ENCODE peak calls at places on chromosomes 16 and 17, in four cellular contexts. T is GM12865, I is cardiac fibroblast, E is HepG2. W is an unnamed sample.
A peak's percentile ranks its signal among the peaks of the same experiment; 100 is the strongest.

GRCh38 chr16:2787406-2787805 is at the start of gene PRSS33:
- DNase-seq in T (no peak), I (no peak), E (no peak), W (no peak)

GRCh38 chr16:89137666-89138512 is 33.7 kb upstream of the CDH15 start:
- DNase-seq in T (no peak), I (no peak), E (no peak), W (no peak)

GRCh38 chr16:53518550-53519416 is 15.8 kb upstream of the AKTIP start:
- DNase-seq in T (peak; percentile 94), I (peak; percentile 86), E (no peak), W (peak; percentile 79)

GRCh38 chr16:88927661-88928060 is 49.3 kb downstream of the CBFA2T3 start:
- DNase-seq in T (no peak), I (no peak), E (no peak), W (no peak)

GRCh38 chr17:64128787-64129514 is 993 bp downstream of the ERN1 start:
- DNase-seq in T (peak; percentile 29), I (peak; percentile 53), E (no peak), W (no peak)

GRCh38 chr17:82608816-82609215 is 39.4 kb downstream of the WDR45B start:
- DNase-seq in T (no peak), I (no peak), E (no peak), W (no peak)

GRCh38 chr17:82443465-82444283 is 6.9 kb downstream of the CYBC1 start:
- DNase-seq in T (no peak), I (no peak), E (no peak), W (no peak)

GRCh38 chr16:68668266-68668665 is 23.2 kb downstream of the CDH3 start:
- DNase-seq in T (peak; percentile 77), I (no peak), E (no peak), W (no peak)

GRCh38 chr16:58085171-58085570 is 44.0 kb downstream of the CFAP20 start:
- DNase-seq in T (no peak), I (no peak), E (no peak), W (no peak)

GRCh38 chr17:7186241-7186640 is 7.1 kb upstream of the ASGR1 start:
- DNase-seq in T (no peak), I (no peak), E (peak; percentile 61), W (no peak)

GRCh38 chr17:11997972-11998233 is 628 bp upstream of the ZNF18 start:
- DNase-seq in T (no peak), I (no peak), E (no peak), W (no peak)

GRCh38 chr17:31598921-31599571 is 207.6 kb downstream of the RAB11FIP4 start:
- DNase-seq in T (no peak), I (no peak), E (peak; percentile 40), W (no peak)

GRCh38 chr17:81429353-81429774 is 34.1 kb downstream of the BAHCC1 start:
- DNase-seq in T (no peak), I (peak; percentile 89), E (no peak), W (no peak)

GRCh38 chr16:54957403-54957802 is 26.7 kb downstream of the IRX5 start:
- DNase-seq in T (peak; percentile 41), I (peak; percentile 18), E (peak; percentile 20), W (no peak)

GRCh38 chr17:50312311-50312710 is 33.6 kb upstream of the XYLT2 start:
- DNase-seq in T (no peak), I (peak; percentile 44), E (no peak), W (no peak)

GRCh38 chr17:76014925-76015261 is 12.2 kb downstream of the EVPL start:
- DNase-seq in T (no peak), I (no peak), E (no peak), W (no peak)

GRCh38 chr16:68179196-68179795 is 56.6 kb downstream of the ESRP2 start:
- DNase-seq in T (no peak), I (peak; percentile 30), E (no peak), W (no peak)

GRCh38 chr17:68711858-68712257 is 110.7 kb upstream of the FAM20A start:
- DNase-seq in T (no peak), I (peak; percentile 89), E (no peak), W (no peak)

GRCh38 chr17:78284146-78284545 is 52.7 kb downstream of the TMEM235 start:
- DNase-seq in T (no peak), I (peak; percentile 78), E (no peak), W (no peak)

GRCh38 chr17:31832748-31833147 is 26.3 kb downstream of the COPRS start:
- DNase-seq in T (no peak), I (no peak), E (no peak), W (no peak)

GRCh38 chr16:82761858-82762257 is 135.1 kb downstream of the CDH13 start:
- DNase-seq in T (no peak), I (peak; percentile 43), E (no peak), W (no peak)

GRCh38 chr16:86952769-86953168 is 364.4 kb downstream of the C16orf95 start:
- DNase-seq in T (no peak), I (no peak), E (no peak), W (no peak)

GRCh38 chr16:593406-593805 is 3.5 kb downstream of the RAB40C start:
- DNase-seq in T (no peak), I (no peak), E (no peak), W (no peak)

GRCh38 chr16:52741386-52741785 is 194.4 kb upstream of the TOX3 start:
- DNase-seq in T (no peak), I (no peak), E (no peak), W (no peak)

GRCh38 chr16:4511441-4512082 is 27.0 kb downstream of the CDIP1 start:
- DNase-seq in T (peak; percentile 28), I (peak; percentile 57), E (peak; percentile 60), W (no peak)
- TF ChIP-seq CTCF in T (peak; percentile 23), I (peak; percentile 47), E (peak; percentile 76), W (peak; percentile 8)

DNA sequence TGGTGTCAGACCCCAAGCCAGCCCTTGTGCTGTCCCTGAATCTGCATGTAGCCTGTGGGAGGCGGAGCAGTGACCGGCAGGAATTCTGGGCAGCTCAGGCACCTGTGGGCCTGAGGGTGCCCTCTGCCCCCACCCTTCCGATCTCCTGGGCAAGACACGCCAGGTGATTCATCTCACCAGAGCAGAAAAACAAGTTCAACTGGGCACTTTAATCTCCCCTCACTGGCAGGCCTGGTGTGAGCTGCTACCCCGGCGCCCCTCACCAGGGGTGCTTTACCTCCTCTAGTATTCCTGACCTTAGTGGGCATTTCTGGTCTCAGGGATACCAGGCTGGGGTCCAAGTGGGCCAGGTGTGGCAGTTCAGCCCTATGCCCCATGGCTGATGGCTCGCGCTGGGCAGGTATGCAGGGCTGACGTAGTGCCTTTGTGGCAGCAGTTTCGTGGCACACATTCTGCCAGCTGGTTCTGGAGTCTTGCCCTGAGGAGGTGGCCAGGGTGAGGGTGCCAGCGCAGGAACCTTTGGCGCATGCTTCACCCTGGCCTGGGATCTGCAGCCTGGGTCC is 6.0 kb downstream of the ERBB2 start:
- DNase-seq in T (no peak), I (no peak), E (no peak), W (no peak)
- TF ChIP-seq CTCF in T (no peak), I (no peak), E (no peak), W (no peak)

GRCh38 chr17:3667366-3668278 is 756 bp downstream of the TAX1BP3 start:
- DNase-seq in T (peak; percentile 21), I (peak; percentile 97), E (peak; percentile 81), W (no peak)
- TF ChIP-seq CTCF in T (no peak), I (no peak), E (peak; percentile 50), W (no peak)

DNA sequence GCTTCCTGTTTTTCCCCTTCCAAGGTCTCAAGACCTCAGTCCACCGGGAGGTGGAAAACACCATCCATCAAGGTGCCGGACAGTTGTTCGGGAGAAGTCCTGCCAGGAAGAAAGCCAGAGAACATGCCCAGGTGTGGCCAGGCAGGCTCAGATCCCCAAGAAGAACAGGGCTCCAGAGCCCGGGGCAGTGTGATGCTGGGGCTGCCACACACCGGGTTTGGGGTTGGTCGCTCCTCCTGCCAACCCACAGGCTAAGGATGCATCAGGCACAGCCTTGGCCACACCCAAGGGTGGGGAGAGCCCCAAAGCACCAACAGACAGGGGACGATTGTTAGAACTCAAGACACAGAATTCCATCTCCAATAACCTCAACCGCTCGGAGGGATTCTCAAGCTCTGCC is 19.7 kb downstream of the ZFHX3 start:
- DNase-seq in T (no peak), I (no peak), E (no peak), W (no peak)
- TF ChIP-seq CTCF in T (no peak), I (no peak), E (no peak), W (no peak)

W was measured in GM20000.